ENCODE peak calls at places on chromosomes 3 and 15, in nine cellular contexts. K is A549, G is heart left ventricle, U is transverse colon, S is right lobe of liver, D is Peyer's patch, C is HCT116, L is lower leg skin, R is ovary. O is an unnamed sample.

GRCh38 chr3:45035441-45036301 is 9.6 kb downstream of the CLEC3B start:
- DNase-seq in K (no peak), G (peak; percentile 32), U (no peak), S (peak; percentile 28), D (peak; percentile 59), C (no peak), L (peak; percentile 91), R (peak; percentile 62), O (peak; percentile 12)

GRCh38 chr15:59349715-59350420 is 22.8 kb downstream of the MYO1E start:
- DNase-seq in K (peak; percentile 90), G (peak; percentile 25), U (peak; percentile 46), S (no peak), D (no peak), C (peak; percentile 83), L (no peak), R (no peak), O (no peak)

GRCh38 chr15:85296615-85297402 is 83.6 kb upstream of the AKAP13 start:
- DNase-seq in K (peak; percentile 86), G (peak; percentile 60), U (peak; percentile 78), S (peak; percentile 29), D (peak; percentile 60), C (peak; percentile 77), L (peak; percentile 88), R (peak; percentile 53), O (peak; percentile 76)

GRCh38 chr3:75180945-75181298 is 483.2 kb upstream of the FRG2C start:
- DNase-seq in K (no peak), G (no peak), U (no peak), S (no peak), D (no peak), C (no peak), L (no peak), R (no peak), O (no peak)

GRCh38 chr3:196254376-196255283 is 32.9 kb downstream of the PCYT1A start:
- DNase-seq in K (no peak), G (no peak), U (no peak), S (no peak), D (no peak), C (no peak), L (no peak), R (no peak), O (no peak)

GRCh38 chr3:127136706-127137105 is 56.2 kb upstream of the PRR23E start:
- DNase-seq in K (no peak), G (no peak), U (no peak), S (no peak), D (no peak), C (no peak), L (peak; percentile 70), R (no peak), O (no peak)

GRCh38 chr3:46960081-46960701 is 16.4 kb downstream of the CCDC12 start:
- DNase-seq in K (no peak), G (no peak), U (no peak), S (no peak), D (peak; percentile 48), C (no peak), L (no peak), R (no peak), O (no peak)

GRCh38 chr15:70870066-70870465 is 16.1 kb upstream of the LARP6 start:
- DNase-seq in K (no peak), G (no peak), U (no peak), S (no peak), D (no peak), C (no peak), L (no peak), R (no peak), O (no peak)

GRCh38 chr3:58540176-58540863 is 3.3 kb upstream of the ACOX2 start:
- DNase-seq in K (no peak), G (no peak), U (no peak), S (no peak), D (no peak), C (no peak), L (peak; percentile 48), R (no peak), O (no peak)

GRCh38 chr3:18389108-18389733 is 35.9 kb downstream of the SATB1 start:
- DNase-seq in K (peak; percentile 15), G (no peak), U (no peak), S (no peak), D (no peak), C (peak; percentile 7), L (no peak), R (no peak), O (no peak)

GRCh38 chr3:187044206-187044605 is 95.1 kb downstream of the RPL39L start:
- DNase-seq in K (no peak), G (no peak), U (no peak), S (no peak), D (no peak), C (no peak), L (no peak), R (no peak), O (no peak)

GRCh38 chr15:74191798-74192197 is 10.8 kb downstream of the STRA6 start:
- DNase-seq in K (no peak), G (no peak), U (no peak), S (no peak), D (no peak), C (no peak), L (no peak), R (no peak), O (no peak)

GRCh38 chr3:122392868-122393844 is 9.2 kb downstream of the FAM162A start:
- DNase-seq in K (peak; percentile 60), G (no peak), U (no peak), S (no peak), D (no peak), C (no peak), L (no peak), R (no peak), O (no peak)

GRCh38 chr3:43902415-43902814 is 211.7 kb downstream of the ABHD5 start:
- DNase-seq in K (no peak), G (no peak), U (no peak), S (no peak), D (no peak), C (no peak), L (no peak), R (no peak), O (no peak)

GRCh38 chr3:44160818-44161217 is 80.9 kb upstream of the TOPAZ1 start:
- DNase-seq in K (no peak), G (no peak), U (no peak), S (no peak), D (no peak), C (no peak), L (no peak), R (no peak), O (no peak)

GRCh38 chr3:4568831-4569230 is 75.7 kb downstream of the ITPR1 start:
- DNase-seq in K (no peak), G (no peak), U (no peak), S (no peak), D (no peak), C (no peak), L (no peak), R (no peak), O (no peak)

DNA sequence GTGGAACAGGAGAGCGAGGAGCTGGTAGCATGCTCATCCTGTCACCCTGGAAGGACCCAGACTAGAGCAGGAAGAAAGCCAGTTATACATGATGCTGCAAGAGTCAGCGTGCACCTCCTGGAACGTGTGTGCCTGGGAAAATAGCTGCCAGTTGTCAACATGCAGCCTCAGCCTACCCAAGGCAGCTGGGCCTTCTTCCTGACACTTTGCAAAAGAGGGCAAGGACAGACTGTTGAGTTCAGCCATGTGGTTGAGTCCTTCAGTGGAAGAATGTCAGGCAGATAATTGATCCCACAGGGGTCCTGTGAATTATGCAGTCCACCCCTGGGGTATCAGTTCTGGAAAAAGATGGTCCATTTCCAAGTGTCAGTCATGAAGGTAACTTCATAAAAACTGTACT is 79.5 kb downstream of the ARNT2 start:
- DNase-seq in K (no peak), G (no peak), U (no peak), S (no peak), D (no peak), C (no peak), L (no peak), R (no peak), O (no peak)
- H3K4me3 ChIP-seq in K (no peak overlapping the region), G (no peak overlapping the region), U (no peak overlapping the region), S (no peak overlapping the region), D (no peak overlapping the region), C (no peak overlapping the region), L (no peak overlapping the region), R (no peak overlapping the region), O (no peak overlapping the region)

GRCh38 chr15:80823995-80824394 is 44.8 kb downstream of the CEMIP start:
- DNase-seq in K (no peak), G (no peak), U (no peak), S (no peak), D (no peak), C (no peak), L (no peak), R (no peak), O (no peak)
- TF ChIP-seq POLR2A in K (no peak), G (no peak), U (no peak), S (no peak), D (no peak), C (no peak), L (no peak), R (no peak), O (no peak)

DNA sequence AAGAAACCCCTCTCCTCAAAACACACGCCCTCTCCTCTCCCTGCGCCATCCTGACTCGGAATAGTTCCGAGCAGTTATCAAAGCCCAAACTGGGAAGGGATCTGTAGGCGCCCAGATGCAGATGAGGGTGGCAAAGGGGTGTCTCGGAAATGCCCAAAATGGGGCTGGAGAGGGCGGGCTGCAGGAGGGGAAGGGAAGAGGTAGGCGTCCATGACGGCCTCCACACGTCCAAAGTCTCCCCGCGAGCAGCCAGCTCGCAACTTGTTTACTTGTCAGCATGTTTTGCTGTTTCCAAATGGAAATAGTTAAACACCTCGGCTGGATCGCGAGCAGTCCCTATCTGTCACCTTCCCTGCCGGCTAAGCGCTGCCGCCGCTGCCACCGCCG is 1.4 kb downstream of the NTRK3 start:
- DNase-seq in K (no peak), G (no peak), U (no peak), S (no peak), D (no peak), C (no peak), L (no peak), R (no peak), O (no peak)
- H3K4me3 ChIP-seq in K (peak overlapping the region; percentile 81), G (peak overlapping the region; percentile 50), U (no peak overlapping the region), S (no peak overlapping the region), D (no peak overlapping the region), C (no peak overlapping the region), L (no peak overlapping the region), R (peak overlapping the region; percentile 18), O (peak overlapping the region; percentile 35)

GRCh38 chr3:134375542-134376384 is 1.5 kb upstream of the AMOTL2 start:
- DNase-seq in K (no peak), G (peak; percentile 3), U (no peak), S (no peak), D (no peak), C (no peak), L (peak; percentile 84), R (no peak), O (no peak)

GRCh38 chr3:134373278-134373941 is 837 bp downstream of the AMOTL2 start:
- DNase-seq in K (peak; percentile 74), G (peak; percentile 92), U (peak; percentile 78), S (peak; percentile 76), D (peak; percentile 73), C (no peak), L (peak; percentile 96), R (peak; percentile 90), O (peak; percentile 85)

GRCh38 chr3:134372405-134373277 is 1.6 kb downstream of the AMOTL2 start:
- DNase-seq in K (no peak), G (no peak), U (no peak), S (no peak), D (no peak), C (no peak), L (no peak), R (no peak), O (no peak)

GRCh38 chr3:134374791-134375541 is 719 bp upstream of the AMOTL2 start:
- DNase-seq in K (peak; percentile 82), G (peak; percentile 61), U (peak; percentile 67), S (peak; percentile 77), D (peak; percentile 83), C (no peak), L (peak; percentile 86), R (peak; percentile 70), O (peak; percentile 65)

GRCh38 chr3:134373942-134374790 is at the start of gene AMOTL2:
- DNase-seq in K (peak; percentile 93), G (peak; percentile 92), U (peak; percentile 83), S (peak; percentile 88), D (peak; percentile 87), C (peak; percentile 87), L (peak; percentile 97), R (peak; percentile 94), O (peak; percentile 89)
- TF ChIP-seq POLR2A in K (peak; percentile 63), G (no peak), U (peak; percentile 91), S (peak; percentile 94), D (peak; percentile 79), C (peak; percentile 88), L (peak; percentile 73), R (peak; percentile 76), O (peak; percentile 78)